ENCODE peak calls at places on chromosomes 2 and 18, in five cellular contexts. I, F, V, N and D are unnamed samples.

GRCh38 chr2:234955971-234956509 is 4.2 kb downstream of the SH3BP4 start:
- ATAC-seq in V (no peak), I (no peak), N (no peak), F (no peak), D (no peak)

GRCh38 chr2:54954705-54955357 is 95.4 kb downstream of the RTN4 start:
- ATAC-seq in F (no peak), I (peak; percentile 72), V (no peak), N (no peak), D (no peak)

GRCh38 chr2:186575302-186575701 is 14.6 kb upstream of the ITGAV start:
- ATAC-seq in V (peak; percentile 90), I (peak; percentile 78), F (peak; percentile 83), N (peak; percentile 96), D (peak; percentile 96)

GRCh38 chr2:189018636-189019035 is 44.5 kb downstream of the COL3A1 start:
- ATAC-seq in N (no peak), F (no peak), V (no peak), I (no peak), D (no peak)

GRCh38 chr2:174059178-174059874 is 94.2 kb upstream of the SP3 start:
- ATAC-seq in I (no peak), N (no peak), V (no peak), F (no peak), D (peak; percentile 34)

GRCh38 chr18:70160075-70160678 is 45.3 kb downstream of the RTTN start:
- ATAC-seq in I (peak; percentile 59), V (no peak), N (no peak), F (no peak), D (no peak)

GRCh38 chr2:176959614-176960013 is 253.0 kb upstream of the HNRNPA3 start:
- ATAC-seq in V (no peak), N (no peak), I (peak; percentile 33), F (no peak), D (no peak)

GRCh38 chr2:26020214-26020613 is 13.7 kb upstream of the RAB10 start:
- ATAC-seq in N (no peak), I (no peak), F (peak; percentile 21), V (no peak), D (no peak)

GRCh38 chr2:8605350-8606065 is 76.3 kb upstream of the ID2 start:
- ATAC-seq in N (no peak), V (peak; percentile 89), I (peak; percentile 50), F (no peak), D (no peak)

GRCh38 chr18:36095936-36096519 is 28.7 kb upstream of the RPRD1A start:
- ATAC-seq in I (peak; percentile 76), N (no peak), V (peak; percentile 43), F (no peak), D (no peak)

GRCh38 chr2:112004246-112004645 is 50.8 kb upstream of the TMEM87B start:
- ATAC-seq in I (peak; percentile 83), N (peak; percentile 86), V (no peak), F (no peak), D (peak; percentile 74)

GRCh38 chr18:3873698-3874495 is 423.9 kb downstream of the TGIF1 start:
- ATAC-seq in N (no peak), V (no peak), I (no peak), F (no peak), D (no peak)

GRCh38 chr2:120436460-120436739 is 90.5 kb downstream of the INHBB start:
- ATAC-seq in V (no peak), I (no peak), N (no peak), F (no peak), D (peak; percentile 29)

GRCh38 chr2:166138144-166138543 is 10.3 kb upstream of the SCN1A start:
- ATAC-seq in I (no peak), V (no peak), N (no peak), F (no peak), D (no peak)

GRCh38 chr2:157840568-157841156 is 35.5 kb downstream of the ACVR1 start:
- ATAC-seq in F (peak; percentile 70), N (no peak), I (no peak), V (no peak), D (no peak)

GRCh38 chr2:99488999-99489757 is 639 bp downstream of the REV1 start:
- ATAC-seq in N (peak; percentile 69), I (peak; percentile 31), F (peak; percentile 69), V (peak; percentile 43), D (peak; percentile 68)
- TF ChIP-seq POLR2A in N (no peak), I (no peak), F (peak; percentile 15), V (no peak), D (no peak)

DNA sequence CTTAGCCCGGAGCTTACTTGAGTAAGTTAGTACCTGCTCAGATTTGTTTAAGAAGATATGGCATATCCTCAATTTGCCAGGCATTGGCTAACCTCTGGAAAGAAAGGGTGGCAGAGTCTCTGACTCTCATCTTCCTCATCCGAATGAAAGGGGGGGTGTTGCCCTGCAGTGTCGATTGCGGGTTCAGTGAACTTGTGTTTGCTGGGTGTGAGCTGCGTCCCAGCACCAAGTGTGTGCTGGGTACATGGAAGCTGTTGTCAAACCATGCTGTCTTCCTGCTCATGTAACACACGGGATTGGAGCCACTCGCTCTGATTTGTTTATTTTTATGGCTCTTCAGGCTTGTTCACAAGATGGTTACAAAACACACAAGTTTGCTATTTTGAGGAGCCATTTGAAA is 171.4 kb upstream of the PXDN start:
- ATAC-seq in I (no peak), N (no peak), V (no peak), F (no peak), D (no peak)
- H3K4me1 ChIP-seq in I (no peaks in the 10 kb centered on the region), N (no peaks in the 10 kb centered on the region), V (no peaks in the 10 kb centered on the region), F (no peaks in the 10 kb centered on the region), D (no peaks in the 10 kb centered on the region)

GRCh38 chr2:98086491-98087446 is at the start of gene VWA3B:
- ATAC-seq in F (peak; percentile 91), V (peak; percentile 98), I (peak; percentile 96), N (peak; percentile 87), D (peak; percentile 89)
- TF ChIP-seq POLR2A in F (no peak), V (no peak), I (no peak), N (no peak), D (no peak)

DNA sequence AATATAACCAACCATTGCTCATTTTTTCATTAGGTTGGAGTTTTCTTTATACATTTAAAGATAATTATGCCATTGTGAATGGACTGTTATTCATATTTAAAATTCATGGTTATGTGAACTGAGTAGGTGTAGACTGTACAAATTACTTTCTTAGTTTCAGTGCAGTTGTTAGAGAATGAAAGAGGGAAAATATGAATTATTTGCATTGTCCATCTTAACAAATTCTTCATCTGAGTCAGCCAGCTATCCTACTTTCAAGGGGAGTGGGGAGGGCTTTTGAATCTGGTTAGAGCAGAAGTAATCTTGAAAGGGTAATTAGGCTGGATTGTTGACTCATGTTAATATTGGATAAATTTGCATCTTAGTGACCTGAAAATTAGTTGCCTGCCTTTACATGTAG is 212.0 kb downstream of the MCFD2 start:
- ATAC-seq in N (no peak), F (no peak), I (peak; percentile 2), V (no peak), D (no peak)
- H3K4me1 ChIP-seq in N (peaks cover 25% of the 10 kb centered on the region), F (peaks cover 60% of the 10 kb centered on the region), I (peaks cover 6% of the 10 kb centered on the region), V (peaks cover 79% of the 10 kb centered on the region), D (peaks cover 28% of the 10 kb centered on the region)

DNA sequence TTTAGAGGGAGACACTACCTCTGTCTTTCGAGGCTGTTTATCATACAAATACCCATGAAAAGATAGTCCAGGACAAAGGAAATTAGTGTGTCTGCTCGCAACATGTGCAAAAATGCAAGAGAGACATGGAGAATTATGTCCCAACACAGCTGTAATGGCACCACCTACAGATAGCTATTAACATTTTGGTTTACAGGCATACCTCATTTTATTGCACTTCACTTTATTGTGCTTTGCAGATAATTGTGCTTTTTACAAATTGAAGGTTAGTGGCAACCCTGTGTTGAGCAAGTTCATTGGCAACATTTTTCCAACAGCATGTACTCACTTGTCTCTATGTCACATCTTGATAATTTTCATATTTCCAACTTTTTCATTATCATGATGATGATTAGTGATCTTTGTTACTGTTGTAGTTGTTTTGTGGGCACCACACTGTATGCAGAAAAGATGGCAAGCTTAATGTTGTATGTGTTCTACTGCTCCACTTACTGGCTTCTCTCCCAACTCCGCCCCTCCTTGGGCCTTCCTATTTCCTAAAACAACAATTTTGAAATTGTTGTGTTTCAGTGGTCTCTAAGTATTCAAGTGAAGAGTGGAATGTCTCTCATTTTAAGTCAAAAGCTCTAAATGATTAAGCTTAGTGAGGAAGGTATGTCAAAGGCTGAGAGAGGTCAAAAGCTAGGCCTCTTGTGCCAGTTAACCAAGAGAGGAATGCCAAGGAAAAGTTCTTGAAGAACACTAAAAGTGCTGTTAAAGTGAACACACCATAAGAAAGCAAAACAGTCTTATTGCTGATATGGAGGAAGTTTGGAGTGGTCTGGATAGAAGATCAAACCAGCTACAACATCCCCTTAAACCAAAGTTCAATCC is 52.0 kb downstream of the ANKRD12 start:
- ATAC-seq in V (no peak), N (no peak), F (no peak), I (no peak), D (no peak)
- TF ChIP-seq POLR2A in V (no peak), N (no peak), F (no peak), I (no peak), D (no peak)

GRCh38 chr18:58205087-58205779 is 161.2 kb downstream of the NEDD4L start:
- ATAC-seq in I (peak; percentile 20), N (no peak), V (no peak), F (peak; percentile 64), D (peak; percentile 59)
- H3K4me1 ChIP-seq in I (peaks cover 2% of the 10 kb centered on the region), N (peaks cover 23% of the 10 kb centered on the region), V (peaks cover 37% of the 10 kb centered on the region), F (peaks cover 34% of the 10 kb centered on the region), D (peaks cover 58% of the 10 kb centered on the region)

DNA sequence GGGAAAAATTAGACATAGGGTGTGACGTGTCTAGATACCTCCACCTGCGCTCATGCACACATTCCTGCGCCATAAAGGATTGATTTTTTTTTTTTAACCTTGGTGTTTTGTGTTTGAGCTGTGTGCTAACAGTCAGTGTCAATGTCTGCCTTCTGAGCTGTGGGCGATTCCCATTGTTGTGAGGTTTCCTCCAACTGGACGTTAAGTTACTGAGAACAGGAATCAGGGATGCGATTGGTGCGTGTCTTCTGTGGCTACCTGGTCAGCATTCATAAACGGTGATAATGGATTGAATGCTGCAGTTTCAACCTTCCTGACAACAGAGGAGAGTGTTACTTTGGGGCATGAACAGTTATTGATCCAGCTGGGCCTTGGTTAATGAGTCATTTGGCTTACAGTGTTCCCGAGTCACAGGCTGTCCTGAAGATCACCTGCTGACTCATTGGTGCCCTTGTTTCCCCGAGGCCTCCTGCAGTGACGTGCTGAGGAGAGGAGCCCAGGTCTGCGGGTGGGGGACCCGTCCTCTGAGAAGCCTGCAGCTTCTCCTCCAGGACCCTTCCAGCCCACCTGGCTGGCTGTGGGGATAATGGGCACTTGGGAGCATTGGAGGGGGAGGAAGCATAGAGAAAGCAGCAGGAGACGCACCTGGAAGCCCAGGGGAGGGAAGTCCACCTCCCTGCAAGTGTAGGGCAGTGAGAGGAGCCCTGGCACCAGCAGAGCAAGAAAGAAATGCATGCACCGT is 25.8 kb upstream of the CABYR start:
- ATAC-seq in V (peak; percentile 45), N (no peak), I (no peak), F (peak; percentile 96), D (no peak)
- TF ChIP-seq POLR2A in V (no peak), N (no peak), I (no peak), F (peak; percentile 51), D (no peak)

GRCh38 chr2:48346124-48346536 is 183.8 kb upstream of the STON1 start:
- ATAC-seq in F (no peak), I (no peak), V (peak; percentile 62), N (peak; percentile 85), D (no peak)
- H3K4me1 ChIP-seq in F (peaks cover 25% of the 10 kb centered on the region), I (no peaks in the 10 kb centered on the region), V (peaks cover 50% of the 10 kb centered on the region), N (peaks cover 19% of the 10 kb centered on the region), D (peaks cover 3% of the 10 kb centered on the region)